ENCODE peak calls at places on chromosomes 4 and X, in four cellular contexts. V is iris pigment epithelial cell; X is HAP-1; F is activated T-cell treated with anti-CD3 and anti-CD28 coated beads, Interleukin-2, amount 50 U/mL, for 1 hour. A is an unnamed sample.

GRCh38 chrX:140022482-140022881 is 57.2 kb upstream of the CXorf66 start:
- DNase-seq in V (no peak), X (no peak), F (no peak), A (no peak)

GRCh38 chr4:128735714-128736113 is 73.8 kb upstream of the JADE1 start:
- DNase-seq in X (no peak), V (no peak), F (no peak), A (no peak)

GRCh38 chrX:8629871-8630270 is 102.1 kb downstream of the ANOS1 start:
- DNase-seq in V (peak), X (no peak), F (no peak), A (no peak)

GRCh38 chr4:76562161-76562560 is 127.1 kb downstream of the SHROOM3 start:
- DNase-seq in V (peak), F (no peak), X (no peak), A (no peak)

GRCh38 chrX:110678591-110678990 is 117.0 kb downstream of the CHRDL1 start:
- DNase-seq in V (no peak), F (no peak), X (no peak), A (no peak)

GRCh38 chr4:172996571-172997216 is 171.9 kb upstream of the GALNT7 start:
- DNase-seq in V (peak), F (no peak), X (no peak), A (no peak)

GRCh38 chr4:148270600-148270999 is 171.6 kb downstream of the NR3C2 start:
- DNase-seq in F (no peak), X (no peak), V (no peak), A (no peak)

GRCh38 chrX:630922-631496 is 418 bp downstream of the SHOX start:
- DNase-seq in F (no peak), X (no peak), V (no peak), A (no peak)

GRCh38 chrX:19790829-19791228 is 96.6 kb downstream of the SH3KBP1 start:
- DNase-seq in X (no peak), F (no peak), V (no peak), A (no peak)

GRCh38 chr4:111630705-111631104 is 514.5 kb upstream of the FAM241A start:
- DNase-seq in F (no peak), V (peak), X (no peak), A (no peak)

GRCh38 chrX:21885568-21885967 is 29.8 kb downstream of the YY2 start:
- DNase-seq in F (no peak), X (peak), V (peak), A (no peak)

GRCh38 chr4:76706581-76706980 is 191.4 kb downstream of the SOWAHB start:
- DNase-seq in V (peak), F (no peak), X (no peak), A (no peak)

GRCh38 chr4:102174800-102175199 is 170.5 kb downstream of the SLC39A8 start:
- DNase-seq in F (no peak), V (peak), X (no peak), A (no peak)

A was measured in Peyer's patch.